ENCODE peak calls at places on chromosomes 11 and 22, in four cellular contexts. I, W, B and G are unnamed samples.

GRCh38 chr22:31496735-31497146 is 405 bp downstream of the SFI1 start:
- DNase-seq in W (no peak), B (no peak), I (no peak), G (no peak)

GRCh38 chr11:2414616-2415015 is 14.1 kb downstream of the TSSC4 start:
- DNase-seq in I (no peak), W (no peak), B (no peak), G (no peak)

GRCh38 chr11:8871283-8871775 is 39.7 kb upstream of the AKIP1 start:
- DNase-seq in B (peak), I (peak), W (no peak), G (no peak)

GRCh38 chr22:49502126-49502826 is 325.4 kb downstream of the BRD1 start:
- DNase-seq in B (no peak), W (no peak), I (no peak), G (no peak)

GRCh38 chr11:13289081-13289480 is 11.5 kb downstream of the BMAL1 start:
- DNase-seq in W (no peak), B (no peak), I (peak), G (no peak)

GRCh38 chr22:45562537-45563361 is 60.1 kb downstream of the FBLN1 start:
- DNase-seq in I (no peak), B (no peak), W (no peak), G (no peak)

GRCh38 chr11:104531075-104531474 is 367.1 kb upstream of the PDGFD start:
- DNase-seq in W (no peak), I (no peak), B (peak), G (no peak)

GRCh38 chr11:72239849-72240460 is 4.0 kb downstream of the PHOX2A start:
- DNase-seq in W (no peak), B (no peak), I (no peak), G (no peak)

GRCh38 chr11:10493041-10493663 is 38.1 kb downstream of the AMPD3 start:
- DNase-seq in I (no peak), B (no peak), W (no peak), G (no peak)

GRCh38 chr22:27336151-27337090 is 465.1 kb downstream of the MN1 start:
- DNase-seq in B (no peak), W (no peak), I (no peak), G (no peak)

GRCh38 chr11:63944987-63945386 is 6.2 kb downstream of the NAA40 start:
- DNase-seq in W (no peak), B (no peak), I (no peak), G (no peak)

GRCh38 chr11:2580061-2580421 is 119.8 kb downstream of the KCNQ1OT1 start:
- DNase-seq in I (no peak), B (no peak), W (no peak), G (no peak)

GRCh38 chr11:66119348-66120133 is 49.5 kb downstream of the PACS1 start:
- DNase-seq in B (peak), W (no peak), I (peak), G (no peak)

GRCh38 chr11:2860636-2861035 is 24.9 kb downstream of the CDKN1C start:
- DNase-seq in W (peak), I (peak), B (no peak), G (peak)

GRCh38 chr11:121741954-121742361 is 289.2 kb upstream of the SORL1-AS1 start:
- DNase-seq in W (no peak), B (no peak), I (peak), G (no peak)

GRCh38 chr11:110077318-110077717 is 15.9 kb upstream of the ZC3H12C start:
- DNase-seq in I (no peak), W (no peak), B (no peak), G (no peak)

GRCh38 chr22:43263645-43264514 is 76.9 kb upstream of the TTLL12 start:
- DNase-seq in B (peak), I (peak), W (peak), G (peak)

GRCh38 chr11:75276696-75277095 is 36.1 kb downstream of the TPBGL start:
- DNase-seq in W (no peak), B (no peak), I (no peak), G (no peak)

GRCh38 chr11:66183581-66184048 is 84.8 kb upstream of the RAB1B start:
- DNase-seq in B (no peak), W (peak), I (no peak), G (no peak)

GRCh38 chr22:36682835-36683234 is 20.7 kb downstream of the CACNG2 start:
- DNase-seq in W (no peak), B (no peak), I (no peak), G (no peak)

GRCh38 chr11:71309181-71309580 is 56.8 kb upstream of the SHANK2 start:
- DNase-seq in B (no peak), W (no peak), I (no peak), G (no peak)

GRCh38 chr11:73372371-73372993 is 3.7 kb upstream of the RELT start:
- DNase-seq in B (peak), W (no peak), I (no peak), G (no peak)

GRCh38 chr11:46671958-46672315 is 28.5 kb downstream of the ARHGAP1 start:
- DNase-seq in B (no peak), W (no peak), I (no peak), G (no peak)

GRCh38 chr11:47725445-47726442 is 10.6 kb upstream of the AGBL2 start:
- DNase-seq in I (no peak), W (no peak), B (no peak), G (no peak)

DNA sequence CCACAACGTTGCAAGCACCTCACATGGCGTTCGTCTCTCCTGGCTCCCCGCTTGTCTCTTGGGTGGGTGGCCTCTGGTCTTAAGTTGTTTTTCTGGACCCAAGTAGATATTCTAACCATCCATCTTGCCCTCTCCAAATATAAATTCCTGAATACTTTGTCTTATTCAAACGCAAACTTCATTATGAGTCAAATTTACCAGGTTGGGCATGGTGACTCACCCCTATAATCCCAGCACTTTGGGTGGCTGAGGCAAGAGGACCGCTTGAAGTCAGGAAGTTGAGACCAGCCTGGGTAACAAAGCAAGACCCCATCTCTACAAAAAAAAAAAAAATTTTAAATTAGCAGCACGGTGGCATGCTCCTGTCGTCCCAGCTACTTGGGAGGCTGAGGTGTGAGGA is 5.1 kb upstream of the IGSF9B start:
- DNase-seq in W (no peak), B (no peak), I (no peak), G (no peak)
- TF ChIP-seq FOS in W (no peak), B (no peak), I (no peak), G (no peak)

GRCh38 chr11:4202749-4203148 is 108.2 kb downstream of the RRM1 start:
- DNase-seq in B (no peak), W (no peak), I (no peak), G (no peak)

DNA sequence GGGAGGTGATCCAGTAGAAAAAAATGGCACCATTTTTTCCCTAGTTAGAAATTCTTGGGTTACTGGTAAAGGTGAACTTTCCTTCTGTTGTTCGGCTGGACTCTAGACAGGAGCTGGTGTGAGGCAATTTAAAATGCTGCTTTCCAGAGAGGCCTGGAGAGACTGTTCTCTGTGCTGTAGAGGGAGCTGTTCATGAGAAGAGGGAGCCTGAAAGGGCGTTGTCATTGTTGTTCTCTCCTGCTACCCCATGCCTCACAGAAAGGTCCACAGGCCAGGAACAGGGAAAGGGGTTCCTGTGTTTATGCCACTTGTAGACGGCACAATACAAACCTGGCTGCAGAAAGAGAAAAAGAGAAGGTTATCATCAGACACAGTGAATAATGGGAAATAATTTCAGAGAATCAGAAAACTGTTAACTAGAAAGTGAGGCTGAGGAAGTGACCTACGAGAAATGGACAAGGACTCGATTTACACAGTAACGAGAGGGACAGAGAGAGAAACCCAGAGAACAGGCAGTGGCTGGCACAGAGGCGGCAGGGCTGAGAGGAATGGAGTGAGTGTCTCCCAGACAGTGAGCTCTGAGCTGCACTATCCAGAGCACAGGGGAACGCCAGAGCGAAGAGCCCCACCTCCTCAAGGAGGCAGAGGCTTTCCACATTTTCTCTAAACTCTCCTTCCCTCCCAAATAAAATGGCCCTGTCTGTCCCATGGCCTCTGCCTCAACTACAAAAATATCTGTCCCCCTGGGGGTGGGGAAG is 109.2 kb downstream of the RRM1 start:
- DNase-seq in B (no peak), I (no peak), W (no peak), G (no peak)
- TF ChIP-seq FOS in B (no peak), I (no peak), W (no peak), G (no peak)

DNA sequence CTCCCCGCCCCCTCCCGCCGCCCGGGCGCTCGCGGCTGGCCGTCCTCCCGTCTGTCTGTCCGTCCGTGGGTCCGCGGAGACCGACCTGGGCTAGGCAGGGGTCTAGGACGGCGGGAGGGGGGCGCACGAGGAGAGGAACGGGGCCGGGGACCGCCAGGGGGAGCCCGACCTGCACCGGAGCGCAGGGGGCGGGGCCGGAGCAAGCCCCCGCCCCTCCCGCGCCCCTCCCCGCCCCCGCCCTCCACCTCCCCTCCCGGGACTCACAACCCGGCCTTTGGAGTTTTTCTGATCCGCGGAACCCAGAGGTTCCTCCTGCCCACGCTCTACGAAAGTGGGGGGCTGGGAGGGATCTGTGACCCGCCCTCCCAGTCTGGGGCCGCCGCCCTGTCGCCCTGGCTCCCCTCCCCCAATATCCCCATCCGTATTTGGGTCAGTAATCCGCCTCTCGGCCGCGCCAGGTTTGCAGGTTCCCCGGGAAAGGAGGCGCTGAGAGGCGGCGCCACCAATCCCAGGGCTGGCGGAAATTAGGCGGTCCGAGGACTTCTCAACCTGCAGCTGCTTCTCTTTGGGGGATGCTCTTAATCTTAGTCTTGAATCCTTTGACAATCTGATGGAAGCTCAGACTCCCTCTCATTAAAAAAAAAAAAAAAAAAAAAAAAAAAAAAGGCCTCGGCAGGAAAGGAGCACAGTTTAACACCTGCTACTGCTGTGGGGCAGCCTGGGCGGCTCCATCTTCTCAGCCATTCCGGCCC is 922 bp upstream of the KCNJ11 start:
- DNase-seq in W (peak), I (peak), B (peak), G (no peak)
- TF ChIP-seq FOS in W (no peak), I (no peak), B (no peak), G (no peak)

DNA sequence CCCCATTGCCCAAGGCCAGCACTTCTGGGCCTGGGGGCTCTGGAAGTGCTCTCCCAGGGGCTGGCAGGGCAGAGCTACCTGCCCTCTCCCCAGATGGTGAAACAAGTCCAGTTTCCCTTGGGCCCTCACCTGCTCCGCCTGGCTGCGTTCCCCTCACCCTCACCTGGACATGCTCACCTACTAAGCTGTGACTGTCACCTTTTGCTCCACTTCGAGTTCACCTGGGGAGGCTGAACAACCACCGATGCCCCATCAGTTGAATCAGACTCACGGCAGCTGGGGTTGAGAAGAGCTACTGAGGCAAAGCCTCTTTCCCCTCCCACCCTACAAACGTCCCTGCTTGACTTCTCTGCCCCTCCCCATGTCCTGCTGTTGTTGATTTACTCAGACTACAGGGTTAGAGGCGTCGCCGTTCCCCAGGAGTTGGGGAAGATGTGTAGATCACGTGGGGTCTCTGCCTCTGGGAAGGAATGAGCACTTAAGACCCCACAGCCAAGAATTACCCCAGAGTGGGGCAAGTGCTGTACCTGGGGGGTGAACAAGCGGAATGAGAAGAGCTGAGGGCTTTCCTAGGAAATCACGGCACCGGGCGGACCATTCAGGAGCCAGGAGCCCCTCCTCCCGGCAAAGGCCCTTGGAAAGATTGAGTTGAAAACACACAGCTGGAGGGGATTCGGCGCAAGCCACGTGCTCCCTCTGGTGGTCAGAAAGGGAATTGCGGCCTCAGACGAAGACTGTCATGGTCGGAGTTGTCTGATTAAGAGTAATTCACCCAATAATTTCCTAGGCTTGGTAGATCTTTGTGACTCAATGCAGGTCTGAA is 7.1 kb downstream of the FXYD2 start:
- DNase-seq in B (peak), I (peak), W (peak), G (peak)
- TF ChIP-seq FOS in B (no peak), I (no peak), W (no peak), G (no peak)

GRCh38 chr11:97895572-97895971 is 1125.2 kb upstream of the CNTN5 start:
- DNase-seq in W (no peak), B (no peak), I (no peak), G (no peak)

GRCh38 chr11:97888641-97889040 is 1132.1 kb upstream of the CNTN5 start:
- DNase-seq in B (peak), I (no peak), W (no peak), G (no peak)

GRCh38 chr11:97890466-97890865 is 1130.3 kb upstream of the CNTN5 start:
- DNase-seq in W (no peak), B (no peak), I (no peak), G (no peak)

GRCh38 chr11:97894978-97895377 is 1125.8 kb upstream of the CNTN5 start:
- DNase-seq in I (no peak), B (no peak), W (no peak), G (no peak)

DNA sequence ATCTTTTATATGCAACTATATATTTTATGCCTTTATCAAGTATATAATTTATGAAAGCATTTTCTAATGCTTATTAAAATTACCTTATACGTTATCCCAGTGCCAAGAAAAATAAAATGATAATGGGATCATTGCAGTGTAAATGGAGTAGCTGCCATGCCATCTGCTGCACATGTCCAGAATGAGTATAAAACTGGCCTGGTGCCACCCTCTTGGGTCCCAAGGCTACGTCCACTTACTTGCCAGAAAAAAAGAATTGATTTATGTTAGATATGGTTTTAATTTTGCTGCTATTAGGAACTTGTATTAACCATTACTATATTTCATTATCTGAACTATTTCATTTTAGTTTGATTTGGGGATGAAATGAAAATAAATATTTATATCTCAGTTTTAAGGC is 1127.1 kb upstream of the CNTN5 start:
- DNase-seq in W (no peak), I (no peak), B (no peak), G (no peak)
- TF ChIP-seq FOS in W (no peak), I (no peak), B (no peak), G (no peak)

GRCh38 chr11:116581349-116581748 is 191.4 kb downstream of the BUD13 start:
- DNase-seq in W (no peak), B (no peak), I (no peak), G (no peak)

GRCh38 chr11:116579857-116580727 is 192.7 kb downstream of the BUD13 start:
- DNase-seq in W (no peak), I (no peak), B (no peak), G (no peak)

GRCh38 chr11:116580828-116581227 is 192.0 kb downstream of the BUD13 start:
- DNase-seq in B (no peak), W (no peak), I (no peak), G (no peak)

GRCh38 chr11:116578971-116579687 is 193.7 kb downstream of the BUD13 start:
- DNase-seq in W (no peak), B (no peak), I (no peak), G (no peak)

DNA sequence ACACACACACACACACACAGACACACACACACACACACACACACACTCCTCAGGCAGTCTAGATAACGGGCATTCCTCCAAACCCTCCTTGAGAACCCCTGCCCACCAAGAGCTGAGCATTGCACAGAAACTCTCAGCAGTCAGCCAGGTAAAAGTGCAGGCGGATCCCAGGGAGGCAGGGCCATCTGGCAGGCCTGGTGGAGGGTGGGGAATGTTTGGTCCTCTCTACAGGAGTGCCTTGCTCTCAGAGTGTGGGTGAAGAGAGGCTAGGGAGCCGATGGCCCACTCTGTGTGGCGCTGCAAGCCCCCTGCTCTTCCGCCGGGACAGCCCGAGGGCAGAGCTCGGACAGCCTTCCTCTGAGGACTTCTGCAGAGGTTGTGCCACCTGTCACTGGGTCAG is 190.2 kb downstream of the BUD13 start:
- DNase-seq in W (no peak), B (no peak), I (no peak), G (no peak)
- TF ChIP-seq FOS in W (no peak), B (no peak), I (no peak), G (no peak)